ENCODE peak calls at places on chromosomes 2 and 18, in six cellular contexts. O, Q, P, S, F and T are unnamed samples.

GRCh38 chr2:191255756-191256312 is 10.6 kb downstream of the MYO1B start:
- DNase-seq in O (peak; percentile 40), Q (no peak), P (no peak), S (no peak), F (no peak), T (no peak)

GRCh38 chr2:208266641-208267335 is 733 bp downstream of the PIKFYVE start:
- DNase-seq in O (peak; percentile 41), Q (no peak), P (no peak), S (peak; percentile 56), F (no peak), T (no peak)

GRCh38 chr2:179443175-179443574 is 178.5 kb upstream of the SESTD1 start:
- DNase-seq in O (no peak), Q (peak; percentile 73), P (peak; percentile 51), S (no peak), F (peak; percentile 12), T (no peak)

GRCh38 chr2:105385703-105386540 is 12.9 kb downstream of the FHL2 start:
- DNase-seq in O (no peak), Q (no peak), P (no peak), S (no peak), F (no peak), T (no peak)

GRCh38 chr2:179422037-179422643 is 157.5 kb upstream of the SESTD1 start:
- DNase-seq in O (peak; percentile 77), Q (peak; percentile 68), P (peak; percentile 81), S (peak; percentile 66), F (peak; percentile 66), T (peak; percentile 53)

GRCh38 chr2:123915380-123915779 is 109.7 kb upstream of the CNTNAP5 start:
- DNase-seq in O (no peak), Q (no peak), P (no peak), S (no peak), F (no peak), T (no peak)

GRCh38 chr2:237739101-237739500 is 59.5 kb upstream of the RBM44 start:
- DNase-seq in O (no peak), Q (no peak), P (no peak), S (no peak), F (no peak), T (no peak)

GRCh38 chr2:46470114-46470628 is 9.2 kb upstream of the TMEM247 start:
- DNase-seq in O (no peak), Q (no peak), P (no peak), S (no peak), F (peak; percentile 16), T (no peak)

GRCh38 chr2:180604077-180604476 is 376.3 kb upstream of the UBE2E3 start:
- DNase-seq in O (peak; percentile 15), Q (no peak), P (peak; percentile 46), S (peak; percentile 32), F (peak; percentile 38), T (peak; percentile 29)

GRCh38 chr18:1914489-1914888 is 656.8 kb downstream of the METTL4 start:
- DNase-seq in O (no peak), Q (peak; percentile 65), P (no peak), S (no peak), F (peak; percentile 61), T (no peak)

GRCh38 chr2:97706112-97706511 is 7.3 kb upstream of the ZAP70 start:
- DNase-seq in O (no peak), Q (peak; percentile 17), P (peak; percentile 35), S (no peak), F (no peak), T (no peak)

GRCh38 chr2:20093263-20094141 is 42.1 kb upstream of the LAPTM4A start:
- DNase-seq in O (peak; percentile 82), Q (peak; percentile 78), P (peak; percentile 59), S (peak; percentile 80), F (peak; percentile 55), T (no peak)

GRCh38 chr2:58788402-58788801 is 547.3 kb upstream of the FANCL start:
- DNase-seq in O (no peak), Q (no peak), P (no peak), S (no peak), F (no peak), T (no peak)

GRCh38 chr2:76692896-76693295 is 829.3 kb downstream of the LRRTM4 start:
- DNase-seq in O (no peak), Q (no peak), P (no peak), S (no peak), F (no peak), T (no peak)

GRCh38 chr2:216351172-216351925 is 20.9 kb downstream of the MARCHF4 start:
- DNase-seq in O (peak; percentile 40), Q (no peak), P (peak; percentile 17), S (peak; percentile 76), F (no peak), T (no peak)

GRCh38 chr2:3154146-3154545 is 223.5 kb downstream of the EIPR1 start:
- DNase-seq in O (no peak), Q (no peak), P (no peak), S (no peak), F (no peak), T (no peak)

GRCh38 chr18:49646864-49647263 is 85.0 kb downstream of the LIPG start:
- DNase-seq in O (no peak), Q (no peak), P (no peak), S (peak; percentile 6), F (no peak), T (no peak)

GRCh38 chr2:45242161-45242741 is 233.0 kb upstream of the SIX2 start:
- DNase-seq in O (peak; percentile 37), Q (no peak), P (no peak), S (peak; percentile 19), F (no peak), T (no peak)

GRCh38 chr2:84487298-84487996 is 28.4 kb upstream of the SUCLG1 start:
- DNase-seq in O (peak; percentile 56), Q (no peak), P (no peak), S (no peak), F (no peak), T (no peak)

GRCh38 chr2:216221806-216222205 is 112.7 kb downstream of the XRCC5 start:
- DNase-seq in O (peak; percentile 61), Q (no peak), P (no peak), S (peak; percentile 81), F (no peak), T (no peak)

GRCh38 chr2:49801898-49802297 is 647.6 kb upstream of the FSHR start:
- DNase-seq in O (no peak), Q (no peak), P (no peak), S (no peak), F (no peak), T (no peak)

GRCh38 chr18:50944245-50944917 is 23.5 kb upstream of the ELAC1 start:
- DNase-seq in O (no peak), Q (no peak), P (no peak), S (no peak), F (no peak), T (no peak)

GRCh38 chr18:31498450-31499156 is 626 bp downstream of the DSG2 start:
- DNase-seq in O (no peak), Q (no peak), P (no peak), S (peak; percentile 54), F (no peak), T (peak; percentile 17)

GRCh38 chr18:39622431-39622830 is 2056.8 kb upstream of the CELF4 start:
- DNase-seq in O (no peak), Q (no peak), P (no peak), S (no peak), F (no peak), T (no peak)

GRCh38 chr2:216195565-216195978 is 86.4 kb downstream of the XRCC5 start:
- DNase-seq in O (peak; percentile 94), Q (no peak), P (no peak), S (peak; percentile 84), F (no peak), T (no peak)

GRCh38 chr18:50836521-50836957 is 16.7 kb upstream of the MRO start:
- DNase-seq in O (peak; percentile 35), Q (no peak), P (no peak), S (no peak), F (no peak), T (no peak)

GRCh38 chr2:172550419-172550818 is 5.5 kb upstream of the PDK1 start:
- DNase-seq in O (no peak), Q (no peak), P (no peak), S (no peak), F (no peak), T (no peak)
- H4K91ac ChIP-seq in O (no peak overlapping the region), Q (no peak overlapping the region), P (peak overlapping the region; percentile 30), S (no peak overlapping the region), F (no peak overlapping the region), T (no peak overlapping the region)

GRCh38 chr2:63040586-63040985 is 10.0 kb upstream of the OTX1 start:
- DNase-seq in O (no peak), Q (no peak), P (no peak), S (no peak), F (no peak), T (no peak)
- H4K91ac ChIP-seq in O (no peak overlapping the region), Q (no peak overlapping the region), P (no peak overlapping the region), S (no peak overlapping the region), F (no peak overlapping the region), T (no peak overlapping the region)

GRCh38 chr2:122542646-122543045 is 787.2 kb downstream of the TSN start:
- DNase-seq in O (no peak), Q (no peak), P (no peak), S (no peak), F (no peak), T (no peak)

GRCh38 chr2:122539311-122539710 is 783.9 kb downstream of the TSN start:
- DNase-seq in O (no peak), Q (no peak), P (no peak), S (no peak), F (no peak), T (no peak)

GRCh38 chr2:122539920-122540319 is 784.5 kb downstream of the TSN start:
- DNase-seq in O (no peak), Q (no peak), P (no peak), S (no peak), F (no peak), T (no peak)

GRCh38 chr2:122543815-122544214 is 788.4 kb downstream of the TSN start:
- DNase-seq in O (peak; percentile 52), Q (no peak), P (no peak), S (no peak), F (peak; percentile 29), T (no peak)

DNA sequence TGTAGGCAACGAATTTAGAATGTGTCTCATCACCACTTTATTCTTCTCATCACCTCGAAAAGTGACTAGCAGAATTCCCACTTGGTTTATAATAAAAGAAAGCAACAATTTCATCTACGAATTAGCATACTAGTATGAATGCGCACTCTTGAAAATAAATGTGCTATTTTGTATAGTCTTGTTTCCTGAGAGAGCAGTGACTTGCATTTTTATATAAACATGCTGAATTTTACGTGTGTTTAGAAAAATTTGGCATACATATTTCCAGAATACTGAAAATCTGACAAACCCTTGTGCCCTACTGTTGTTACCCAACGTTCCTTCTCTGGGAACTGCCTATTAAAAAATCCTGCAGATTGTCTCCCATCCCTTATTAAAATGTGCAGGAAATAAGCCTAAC is 786.8 kb downstream of the TSN start:
- DNase-seq in O (no peak), Q (no peak), P (no peak), S (no peak), F (no peak), T (no peak)
- H4K91ac ChIP-seq in O (no peak overlapping the region), Q (no peak overlapping the region), P (no peak overlapping the region), S (no peak overlapping the region), F (no peak overlapping the region), T (no peak overlapping the region)

DNA sequence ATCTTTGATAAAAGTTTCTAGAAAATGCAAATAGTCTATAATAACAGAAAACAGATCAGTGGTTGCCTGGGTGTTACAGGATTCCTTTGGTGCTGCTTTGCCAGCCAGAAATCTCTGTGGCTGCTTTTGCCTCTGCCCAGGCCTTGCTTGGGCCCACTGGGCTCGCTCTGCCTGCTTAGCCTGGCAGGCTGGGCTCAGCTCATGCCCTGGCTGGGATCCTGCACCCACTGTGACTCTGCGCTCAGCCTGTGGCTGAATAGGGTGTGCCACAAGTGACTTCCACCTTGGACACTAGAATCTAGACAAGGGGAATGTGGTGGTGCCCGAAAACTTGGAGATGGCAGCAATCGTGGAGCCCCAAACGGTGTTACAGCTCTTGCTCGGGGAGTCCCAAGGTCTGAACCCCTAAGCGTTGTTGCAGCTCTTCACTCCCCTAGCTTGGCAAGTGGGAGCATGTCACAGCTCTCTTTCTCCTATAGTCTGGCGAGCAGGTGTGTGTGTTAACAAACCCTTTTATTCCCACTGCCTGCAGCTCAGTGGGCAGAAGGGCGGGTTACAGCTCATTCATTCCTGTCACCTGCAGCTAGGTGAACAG is 50.9 kb downstream of the FBXO48 start:
- DNase-seq in O (no peak), Q (no peak), P (no peak), S (no peak), F (no peak), T (no peak)
- H4K91ac ChIP-seq in O (no peak overlapping the region), Q (no peak overlapping the region), P (no peak overlapping the region), S (no peak overlapping the region), F (no peak overlapping the region), T (no peak overlapping the region)